ENCODE peak calls at places on chromosomes 3 and 15, in four cellular contexts. A is GM12878, C is HepG2, R is K562. S is an unnamed sample.

GRCh38 chr3:178103140-178103539 is 433.1 kb upstream of the KCNMB2 start:
- DNase-seq in A (no peak), C (no peak), R (no peak), S (no peak)

GRCh38 chr3:14788644-14789043 is 30.1 kb upstream of the FGD5 start:
- DNase-seq in A (no peak), C (no peak), R (no peak), S (no peak)

GRCh38 chr3:56851966-56852884 is 50.5 kb upstream of the ARHGEF3 start:
- DNase-seq in A (no peak), C (no peak), R (no peak), S (no peak)

GRCh38 chr3:165622356-165622755 is 214.9 kb downstream of the BCHE start:
- DNase-seq in A (no peak), C (no peak), R (no peak), S (no peak)

GRCh38 chr3:186826316-186826977 is 16.1 kb upstream of the ADIPOQ start:
- DNase-seq in A (no peak), C (no peak), R (no peak), S (no peak)

GRCh38 chr3:174125267-174125844 is 727.8 kb downstream of the NLGN1 start:
- DNase-seq in A (no peak), C (peak), R (no peak), S (peak)

GRCh38 chr3:190063490-190063889 is 57.2 kb downstream of the P3H2 start:
- DNase-seq in A (no peak), C (no peak), R (no peak), S (no peak)

GRCh38 chr3:24548278-24548677 is 53.6 kb upstream of the THRB start:
- DNase-seq in A (no peak), C (no peak), R (no peak), S (no peak)

GRCh38 chr3:169002689-169003088 is 660.8 kb downstream of the MECOM start:
- DNase-seq in A (no peak), C (no peak), R (no peak), S (no peak)

GRCh38 chr3:141083831-141084624 is 32.9 kb downstream of the SPSB4 start:
- DNase-seq in A (no peak), C (no peak), R (no peak), S (no peak)

GRCh38 chr3:193971268-193971751 is 164.6 kb upstream of the HES1 start:
- DNase-seq in A (peak), C (no peak), R (no peak), S (no peak)

GRCh38 chr15:48020166-48020565 is 100.6 kb upstream of the SLC24A5 start:
- DNase-seq in A (peak), C (no peak), R (no peak), S (no peak)

GRCh38 chr15:48017747-48018146 is 103.0 kb upstream of the SLC24A5 start:
- DNase-seq in A (no peak), C (no peak), R (no peak), S (no peak)

GRCh38 chr15:48025118-48025517 is 95.7 kb upstream of the SLC24A5 start:
- DNase-seq in A (no peak), C (no peak), R (no peak), S (no peak)

GRCh38 chr15:48016865-48017264 is 103.9 kb upstream of the SLC24A5 start:
- DNase-seq in A (no peak), C (no peak), R (no peak), S (no peak)

GRCh38 chr15:48021336-48022086 is 99.3 kb upstream of the SLC24A5 start:
- DNase-seq in A (no peak), C (no peak), R (no peak), S (no peak)
- TF ChIP-seq FOXK2 in A (no peak), C (no peak), R (no peak), S (no peak)

DNA sequence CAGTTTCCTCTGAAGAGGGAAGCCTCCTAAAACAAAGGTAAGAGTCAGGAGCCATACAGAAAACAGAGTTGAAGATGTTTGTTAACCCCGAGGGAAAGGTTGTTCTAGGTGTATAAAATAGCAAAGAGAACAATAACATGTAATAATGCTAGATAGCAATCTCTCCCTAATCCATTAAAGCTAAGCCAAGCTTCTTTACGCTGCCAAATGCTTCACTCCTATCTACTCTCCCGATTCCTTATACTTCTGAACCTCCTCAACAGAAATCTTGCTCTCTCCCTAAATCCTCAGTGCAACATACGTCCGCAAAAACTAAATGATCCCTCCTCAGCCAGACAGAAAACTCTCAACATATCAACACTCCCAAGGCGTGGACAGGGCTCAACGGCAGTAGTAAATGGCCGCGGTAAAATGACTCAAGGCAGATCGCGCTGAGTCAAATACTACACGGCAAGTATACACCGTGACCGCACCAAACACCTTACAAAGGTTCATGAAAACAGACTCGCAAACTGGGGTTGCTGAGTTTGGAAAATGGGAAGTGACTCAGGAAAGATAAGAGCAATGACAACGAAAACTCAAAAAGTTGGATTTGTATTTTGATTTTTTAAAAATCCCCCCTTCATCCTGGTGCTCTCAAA is 685 bp downstream of the CLDND1 start:
- DNase-seq in A (no peak), C (peak), R (peak), S (peak)
- TF ChIP-seq FOXK2 in A (no peak), C (no peak), R (peak), S (no peak)

DNA sequence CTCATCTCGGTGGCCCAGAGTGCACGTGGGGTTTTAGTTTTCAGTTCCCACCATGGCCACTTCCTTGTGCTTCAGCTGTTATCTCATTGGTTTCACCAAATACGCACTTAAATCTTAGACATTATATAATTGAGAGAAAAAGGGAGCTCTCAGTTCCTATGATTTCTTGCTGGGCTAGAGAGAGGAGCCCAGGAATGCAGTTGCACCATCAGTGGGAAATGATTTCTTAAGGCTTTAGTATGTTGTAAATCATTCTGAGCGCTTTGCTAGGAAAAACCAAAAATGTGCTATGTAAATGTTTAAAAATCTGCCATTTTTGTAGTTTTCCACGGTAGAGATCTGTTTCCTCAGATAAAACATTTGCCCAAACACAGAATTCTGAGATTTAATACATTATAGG is 53.2 kb downstream of the OXNAD1 start:
- DNase-seq in A (no peak), C (no peak), R (no peak), S (no peak)
- TF ChIP-seq FOXK2 in A (no peak), C (no peak), R (no peak), S (no peak)

GRCh38 chr3:15903164-15903563 is 105.4 kb upstream of the ANKRD28 start:
- DNase-seq in A (no peak), C (no peak), R (no peak), S (no peak)

GRCh38 chr3:15894382-15894781 is 96.6 kb upstream of the ANKRD28 start:
- DNase-seq in A (no peak), C (no peak), R (no peak), S (no peak)

GRCh38 chr3:15896500-15896899 is 98.7 kb upstream of the ANKRD28 start:
- DNase-seq in A (no peak), C (no peak), R (no peak), S (no peak)

GRCh38 chr3:15903776-15904720 is 106.3 kb upstream of the ANKRD28 start:
- DNase-seq in A (no peak), C (no peak), R (no peak), S (no peak)

GRCh38 chr3:15899438-15899837 is 101.7 kb upstream of the ANKRD28 start:
- DNase-seq in A (no peak), C (no peak), R (peak), S (no peak)
- TF ChIP-seq FOXK2 in A (no peak), C (no peak), R (no peak), S (no peak)

GRCh38 chr3:42685363-42685881 is at the start of gene KLHL40:
- DNase-seq in A (no peak), C (no peak), R (no peak), S (no peak)
- TF ChIP-seq FOXK2 in A (no peak), C (no peak), R (no peak), S (no peak)